ENCODE peak calls at places on chromosomes 1 and 21, in nine cellular contexts. K, T, V, Y, Z, D, S, M and W are unnamed samples.
A peak's percentile ranks its signal among the peaks of the same experiment; 100 is the strongest.

GRCh38 chr21:38631171-38631570 is 132.9 kb upstream of the ERG start:
- DNase-seq in Z (no peak), K (no peak), S (no peak), Y (no peak), D (no peak), T (no peak), V (no peak), M (no peak), W (no peak)

GRCh38 chr1:14999441-14999840 is 154.1 kb upstream of the TMEM51 start:
- DNase-seq in Z (no peak), D (no peak), K (no peak), Y (no peak), T (no peak), M (no peak), S (no peak), V (no peak), W (no peak)

GRCh38 chr1:47561523-47562007 is 123.7 kb downstream of the FOXD2 start:
- DNase-seq in K (no peak), D (no peak), M (no peak), T (no peak), S (no peak), V (no peak), Y (no peak), Z (no peak), W (no peak)

GRCh38 chr1:198162091-198162767 is 5.4 kb downstream of the NEK7 start:
- DNase-seq in Z (no peak), K (no peak), D (no peak), T (no peak), S (no peak), M (no peak), V (no peak), Y (no peak), W (no peak)

GRCh38 chr1:10598088-10598712 is 123.5 kb downstream of the PEX14 start:
- DNase-seq in Z (peak; percentile 57), Y (no peak), V (no peak), K (no peak), S (peak; percentile 50), M (no peak), D (no peak), T (no peak), W (no peak)

GRCh38 chr21:42225571-42226155 is 6.7 kb downstream of the ABCG1 start:
- DNase-seq in M (no peak), D (no peak), T (no peak), K (peak; percentile 57), V (no peak), Y (no peak), Z (no peak), S (no peak), W (no peak)

GRCh38 chr1:5637171-5637570 is 355.1 kb downstream of the NPHP4 start:
- DNase-seq in V (no peak), Y (no peak), S (peak; percentile 48), M (no peak), K (no peak), Z (no peak), T (no peak), D (peak; percentile 18), W (no peak)

GRCh38 chr1:2181752-2182151 is 12.8 kb downstream of the FAAP20 start:
- DNase-seq in Z (no peak), Y (no peak), D (no peak), T (no peak), S (no peak), M (no peak), V (no peak), K (no peak), W (no peak)

GRCh38 chr1:167121375-167122120 is 27.7 kb downstream of the STYXL2 start:
- DNase-seq in Z (peak; percentile 58), V (no peak), T (peak; percentile 73), K (no peak), S (peak; percentile 82), Y (peak; percentile 82), D (peak; percentile 18), M (no peak), W (no peak)

GRCh38 chr1:168933143-168933840 is 173.2 kb upstream of the ATP1B1 start:
- DNase-seq in S (no peak), M (no peak), K (no peak), Z (no peak), V (no peak), Y (no peak), T (no peak), D (no peak), W (no peak)

GRCh38 chr1:240344918-240345317 is 253.2 kb downstream of the FMN2 start:
- DNase-seq in Y (no peak), K (no peak), T (no peak), V (no peak), M (no peak), Z (no peak), S (no peak), D (no peak), W (no peak)

GRCh38 chr1:219339466-219339865 is 165.8 kb downstream of the LYPLAL1 start:
- DNase-seq in S (no peak), K (no peak), M (no peak), D (no peak), Y (no peak), T (no peak), V (no peak), Z (no peak), W (no peak)

GRCh38 chr1:61174060-61174788 is 91.9 kb downstream of the NFIA start:
- DNase-seq in K (no peak), T (no peak), V (no peak), M (no peak), S (no peak), Z (no peak), D (no peak), Y (no peak), W (no peak)

GRCh38 chr1:110087812-110088738 is 17.6 kb upstream of the ALX3 start:
- DNase-seq in V (no peak), Z (no peak), D (peak; percentile 31), T (peak; percentile 87), M (peak; percentile 48), Y (peak; percentile 66), S (peak; percentile 84), K (no peak), W (peak; percentile 54)

DNA sequence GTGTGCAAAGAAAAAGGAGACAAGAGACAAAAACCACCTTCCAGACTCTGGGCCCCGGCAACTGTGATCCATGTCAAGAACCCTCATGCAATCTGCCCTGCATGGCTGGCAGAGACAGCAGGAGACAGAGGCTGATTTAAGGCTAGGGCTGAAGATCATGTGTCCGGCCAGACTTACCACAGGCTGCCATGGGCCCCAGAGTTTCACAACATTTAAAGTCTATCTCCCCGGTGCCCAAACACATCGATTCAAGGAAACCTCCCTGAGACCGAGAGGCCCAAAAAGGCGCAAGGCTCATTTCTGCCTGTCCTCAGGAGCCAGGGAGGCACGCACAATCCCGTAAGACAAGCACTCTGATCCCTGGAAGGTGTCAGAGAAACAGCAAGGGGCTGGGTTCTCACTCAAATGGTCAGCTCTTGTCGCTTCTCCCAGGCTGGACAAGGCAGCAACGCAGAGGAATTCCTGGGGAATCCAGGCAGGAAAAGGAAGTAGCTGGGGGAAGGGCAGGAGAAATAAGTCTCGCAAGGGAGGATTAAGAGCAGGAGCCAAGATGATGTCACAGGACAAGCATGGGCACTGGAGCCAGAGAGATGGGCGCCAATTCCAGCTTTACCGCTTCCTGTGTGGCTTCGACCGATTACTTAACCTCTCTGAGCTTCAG is 70.7 kb downstream of the SSBP3 start:
- DNase-seq in T (no peak), Z (no peak), D (no peak), M (no peak), S (no peak), K (no peak), V (no peak), Y (no peak), W (no peak)
- TF ChIP-seq POLR2AphosphoS5 in T (no peak), Z (peak; percentile 69), D (no peak), M (no peak), S (no peak), K (no peak), V (no peak), Y (peak; percentile 76), W (no peak)

GRCh38 chr1:182388392-182389134 is 3.0 kb downstream of the GLUL start:
- DNase-seq in Y (no peak), Z (no peak), K (no peak), D (no peak), M (no peak), T (no peak), V (no peak), S (no peak), W (no peak)
- TF ChIP-seq POLR2AphosphoS5 in Y (peak; percentile 88), Z (no peak), K (no peak), D (no peak), M (no peak), T (no peak), V (no peak), S (no peak), W (no peak)

DNA sequence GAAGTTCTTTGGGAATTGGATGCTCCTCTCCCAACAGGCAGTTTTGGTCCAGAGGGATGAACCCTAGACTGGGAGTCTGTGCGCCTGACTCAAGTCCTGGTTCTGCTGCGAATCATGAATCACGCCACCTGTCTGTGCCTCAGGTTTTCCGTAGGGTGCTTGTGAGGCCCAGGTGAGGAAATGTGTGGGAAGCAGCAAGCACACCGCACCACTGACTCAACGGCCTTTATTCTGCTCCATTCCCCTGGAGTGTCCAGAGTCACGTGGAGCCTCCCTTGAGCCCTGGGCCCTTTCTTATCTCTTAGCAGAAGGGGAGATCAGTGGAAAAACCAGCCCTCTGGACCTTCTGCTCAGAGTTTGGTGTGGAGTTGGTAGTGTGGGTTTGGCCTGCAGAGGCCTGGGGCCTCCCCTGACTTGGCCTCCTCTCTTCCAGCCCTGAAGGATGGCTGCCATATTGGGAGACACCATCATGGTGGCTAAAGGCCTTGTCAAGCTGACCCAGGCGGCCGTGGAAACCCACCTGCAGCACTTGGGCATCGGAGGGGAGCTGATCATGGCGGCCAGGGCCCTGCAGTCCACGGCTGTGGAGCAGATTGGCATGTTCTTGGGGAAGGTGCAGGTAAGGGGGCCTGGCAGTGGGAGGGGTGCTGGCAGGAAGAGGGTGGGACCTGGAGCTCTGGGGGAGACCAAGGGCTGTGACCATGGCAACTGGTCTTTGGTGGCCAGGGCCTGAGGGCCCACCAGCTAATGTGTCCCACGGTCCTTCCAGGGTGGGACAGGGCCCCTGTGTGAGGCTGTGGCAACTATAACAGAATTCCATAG is 21.1 kb downstream of the COQ8A start:
- DNase-seq in V (no peak), T (no peak), M (no peak), K (no peak), Y (no peak), S (no peak), Z (no peak), D (no peak), W (no peak)
- TF ChIP-seq POLR2AphosphoS5 in V (no peak), T (no peak), M (no peak), K (no peak), Y (no peak), S (no peak), Z (no peak), D (no peak), W (no peak)

DNA sequence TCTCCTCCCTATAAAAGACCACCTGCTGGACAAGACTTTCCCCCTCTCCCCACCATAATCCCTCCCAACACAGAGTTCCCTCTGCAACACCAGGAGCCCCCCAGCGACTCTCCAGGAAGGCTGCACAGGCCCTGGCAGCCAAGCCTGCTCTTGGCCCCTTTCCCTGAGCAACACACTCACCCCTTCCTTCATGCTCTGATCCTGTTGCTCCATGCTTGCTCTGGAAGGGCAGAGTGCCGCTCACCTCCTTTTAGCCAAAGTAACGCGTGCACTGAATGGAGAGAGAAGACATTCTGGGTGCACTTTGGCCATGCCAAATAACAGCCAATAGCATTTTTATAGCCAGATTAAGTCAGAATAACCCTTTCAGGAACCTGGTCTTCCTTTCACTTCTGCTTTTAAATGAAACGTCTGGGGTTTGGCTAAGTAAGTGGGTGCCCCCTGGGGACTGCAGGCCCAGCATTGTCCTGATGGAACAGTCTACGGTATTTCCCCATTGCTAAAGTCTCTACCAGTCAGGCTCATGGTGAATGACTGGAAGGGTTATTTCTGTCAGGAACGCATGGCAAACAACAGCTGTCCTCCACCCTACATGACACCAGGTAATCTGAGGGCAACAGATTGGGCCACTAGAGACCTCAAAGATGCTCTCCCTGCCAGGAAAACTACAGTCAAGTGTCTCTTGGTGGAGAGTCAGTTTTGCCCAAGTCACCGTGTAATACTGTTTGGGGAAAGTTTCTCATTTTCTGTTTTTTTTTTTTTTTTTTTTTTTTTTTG is at the start of gene SLC2A5:
- DNase-seq in T (no peak), D (no peak), Z (no peak), M (peak; percentile 66), S (no peak), V (peak; percentile 93), K (no peak), Y (peak; percentile 81), W (peak; percentile 61)
- TF ChIP-seq POLR2AphosphoS5 in T (no peak), D (no peak), Z (no peak), M (peak; percentile 93), S (no peak), V (peak; percentile 91), K (no peak), Y (peak; percentile 52), W (peak; percentile 90)